ENCODE peak calls at places on chromosome 1, in four cellular contexts. J, A, H and Z are unnamed samples.

GRCh38 chr1:17441265-17441992 is 2.0 kb upstream of the RCC2 start:
- DNase-seq in A (peak), H (no peak), J (no peak), Z (no peak)

GRCh38 chr1:166538646-166539045 is 300.6 kb upstream of the POGK start:
- DNase-seq in J (no peak), A (no peak), H (no peak), Z (no peak)

GRCh38 chr1:22884806-22885559 is 87.7 kb downstream of the LACTBL1 start:
- DNase-seq in J (no peak), A (no peak), H (no peak), Z (no peak)

GRCh38 chr1:234683127-234683855 is 73.3 kb upstream of the IRF2BP2 start:
- DNase-seq in A (no peak), J (no peak), H (no peak), Z (no peak)

GRCh38 chr1:19495816-19496528 is 10.6 kb upstream of the CAPZB start:
- DNase-seq in J (no peak), H (no peak), A (no peak), Z (no peak)

GRCh38 chr1:6580119-6580587 is 359 bp downstream of the ZBTB48 start:
- DNase-seq in J (no peak), A (no peak), H (no peak), Z (no peak)

GRCh38 chr1:82565546-82565945 is 764.8 kb downstream of the ADGRL2 start:
- DNase-seq in J (no peak), H (peak), A (no peak), Z (no peak)

GRCh38 chr1:218983848-218984247 is 189.8 kb upstream of the LYPLAL1 start:
- DNase-seq in H (no peak), J (no peak), A (no peak), Z (no peak)

GRCh38 chr1:23865543-23865930 is 2.6 kb downstream of the FUCA1 start:
- DNase-seq in A (no peak), J (no peak), H (no peak), Z (peak)

GRCh38 chr1:158071106-158071505 is 77.7 kb downstream of the KIRREL1 start:
- DNase-seq in J (no peak), H (no peak), A (no peak), Z (no peak)

GRCh38 chr1:192609110-192610079 is 26.6 kb upstream of the RGS13 start:
- DNase-seq in A (peak), J (peak), H (peak), Z (peak)